ENCODE peak calls at places on chromosomes 4 and X, in four cellular contexts. S is brain microvascular endothelial cell; O is HTR-8/SVneo; F is stimulated activated effector memory CD8-positive, alpha-beta T cell treated with anti-CD3 and anti-CD28 coated beads, Interleukin-12 subunit alpha, Interleukin-12 subunit beta, amount 100 ng/mL, for 72 hours. C is an unnamed sample.

GRCh38 chrX:39479856-39480255 is 617.9 kb downstream of the BCOR start:
- DNase-seq in S (no peak), F (no peak), O (no peak), C (no peak)

GRCh38 chrX:47098746-47099145 is 20.5 kb downstream of the RGN start:
- DNase-seq in O (no peak), S (no peak), F (no peak), C (no peak)

GRCh38 chr4:54588404-54588803 is 69.4 kb upstream of the KIT start:
- DNase-seq in O (no peak), S (peak), F (no peak), C (no peak)

GRCh38 chr4:36043901-36044300 is 200.4 kb downstream of the ARAP2 start:
- DNase-seq in F (no peak), O (no peak), S (no peak), C (no peak)

GRCh38 chrX:107935200-107935599 is 47.0 kb downstream of the TEX13B start:
- DNase-seq in S (peak), O (peak), F (no peak), C (no peak)

GRCh38 chr4:127782275-127783025 is at the start of gene HSPA4L:
- DNase-seq in F (peak), O (peak), S (peak), C (no peak)

GRCh38 chr4:8265171-8265929 is 4.2 kb upstream of the HTRA3 start:
- DNase-seq in F (no peak), S (no peak), O (no peak), C (no peak)

GRCh38 chr4:3308691-3309090 is 15.9 kb downstream of the RGS12 start:
- DNase-seq in O (no peak), F (no peak), S (no peak), C (peak)

GRCh38 chr4:24853142-24853541 is 57.8 kb downstream of the SOD3 start:
- DNase-seq in F (no peak), O (no peak), S (peak), C (no peak)

GRCh38 chr4:64899563-64899962 is 490.3 kb upstream of the TECRL start:
- DNase-seq in S (no peak), O (no peak), F (no peak), C (no peak)

GRCh38 chr4:123338715-123339114 is 57.9 kb upstream of the SPRY1 start:
- DNase-seq in F (no peak), O (no peak), S (no peak), C (no peak)

GRCh38 chr4:141896687-141897086 is 260.3 kb downstream of the IL15 start:
- DNase-seq in O (no peak), F (no peak), S (no peak), C (no peak)

GRCh38 chrX:18464500-18464899 is 39.1 kb downstream of the CDKL5 start:
- DNase-seq in S (no peak), F (no peak), O (no peak), C (no peak)

GRCh38 chr4:86249074-86249473 is 110.8 kb downstream of the MAPK10 start:
- DNase-seq in S (no peak), O (no peak), F (no peak), C (no peak)

GRCh38 chr4:136731025-136731424 is 801.3 kb downstream of the PCDH18 start:
- DNase-seq in O (no peak), S (no peak), F (no peak), C (no peak)

GRCh38 chr4:7195546-7196282 is 3.4 kb downstream of the SORCS2 start:
- DNase-seq in O (no peak), S (peak), F (no peak), C (peak)

GRCh38 chr4:6962211-6963041 is 52.8 kb downstream of the TBC1D14 start:
- DNase-seq in F (no peak), O (no peak), S (no peak), C (no peak)

GRCh38 chr4:129446074-129446473 is 350.1 kb downstream of the C4orf33 start:
- DNase-seq in S (peak), F (no peak), O (peak), C (no peak)

GRCh38 chr4:4574792-4575191 is 32.9 kb upstream of the STX18 start:
- DNase-seq in F (no peak), S (peak), O (peak), C (no peak)

GRCh38 chr4:73600917-73601316 is 19.3 kb downstream of the RASSF6 start:
- DNase-seq in O (no peak), F (no peak), S (no peak), C (no peak)

GRCh38 chr4:8591114-8591513 is 1.5 kb upstream of the CPZ start:
- DNase-seq in S (no peak), F (no peak), O (no peak), C (no peak)

GRCh38 chr4:21226637-21227538 is 526.6 kb downstream of the PACRGL start:
- DNase-seq in F (no peak), S (no peak), O (no peak), C (no peak)

GRCh38 chrX:106726485-106727437 is at the start of gene RNF128:
- DNase-seq in S (peak), O (no peak), F (no peak), C (peak)

GRCh38 chrX:107507093-107507743 is 57.8 kb downstream of the FRMPD3 start:
- DNase-seq in S (no peak), F (no peak), O (no peak), C (no peak)

GRCh38 chr4:113407409-113407808 is 354.1 kb downstream of the CAMK2D start:
- DNase-seq in S (no peak), F (no peak), O (no peak), C (no peak)

GRCh38 chrX:54994668-54995452 is 872 bp upstream of the PFKFB1 start:
- DNase-seq in F (no peak), O (no peak), S (no peak), C (no peak)

GRCh38 chrX:87409113-87409841 is 108.3 kb upstream of the KLHL4 start:
- DNase-seq in O (peak), S (peak), F (no peak), C (no peak)

GRCh38 chr4:47031713-47032404 is 492 bp downstream of the GABRB1 start:
- DNase-seq in O (no peak), S (no peak), F (no peak), C (no peak)

C was measured in type B pancreatic cell.